ENCODE peak calls at places on chromosomes 5 and 9, in four cellular contexts. P is left ventricle myocardium inferior, C is neural crest cell, U is prostate gland. J is an unnamed sample.

GRCh38 chr9:33868430-33869000 is 51.6 kb downstream of the UBE2R2 start:
- DNase-seq in P (no peak), U (no peak), C (no peak), J (no peak)

GRCh38 chr9:34457266-34458012 is 931 bp downstream of the FAM219A start:
- DNase-seq in U (peak), P (peak), C (peak), J (peak)

GRCh38 chr5:148561712-148562365 is 92.5 kb downstream of the HTR4 start:
- DNase-seq in C (no peak), P (no peak), U (no peak), J (no peak)

GRCh38 chr5:317086-317811 is 4.3 kb upstream of the AHRR start:
- DNase-seq in P (no peak), U (no peak), C (peak), J (no peak)

GRCh38 chr5:173793677-173794570 is 94.2 kb upstream of the CPEB4 start:
- DNase-seq in U (no peak), C (no peak), P (no peak), J (no peak)

GRCh38 chr5:115382989-115383388 is 86.5 kb upstream of the CCDC112 start:
- DNase-seq in U (no peak), C (no peak), P (no peak), J (no peak)

GRCh38 chr5:178642351-178642909 is 15.6 kb upstream of the CLK4 start:
- DNase-seq in U (no peak), P (no peak), C (no peak), J (no peak)

GRCh38 chr5:126939887-126940286 is 90.5 kb downstream of the MARCHF3 start:
- DNase-seq in C (no peak), P (no peak), U (no peak), J (no peak)

GRCh38 chr5:154755361-154756202 is at the start of gene LARP1:
- DNase-seq in P (peak), C (peak), U (peak), J (peak)

GRCh38 chr5:139177809-139178581 is 20.2 kb downstream of the SIL1 start:
- DNase-seq in C (no peak), P (peak), U (peak), J (no peak)

GRCh38 chr5:36066540-36067210 is at the start of gene UGT3A2:
- DNase-seq in P (no peak), C (peak), U (no peak), J (no peak)

GRCh38 chr9:104286187-104286586 is 192.1 kb downstream of the SMC2 start:
- DNase-seq in C (no peak), U (no peak), P (no peak), J (no peak)

GRCh38 chr5:173055042-173055721 is 970 bp upstream of the CREBRF start:
- DNase-seq in C (no peak), U (no peak), P (no peak), J (no peak)

GRCh38 chr9:77956555-77956954 is 75.1 kb downstream of the GNAQ start:
- DNase-seq in C (no peak), P (no peak), U (no peak), J (no peak)

GRCh38 chr5:107484261-107484660 is 186.5 kb downstream of the EFNA5 start:
- DNase-seq in C (no peak), U (no peak), P (no peak), J (no peak)

GRCh38 chr5:73955447-73955846 is 329.5 kb downstream of the ARHGEF28 start:
- DNase-seq in P (no peak), C (no peak), U (no peak), J (no peak)

GRCh38 chr9:136399176-136400037 is 563 bp downstream of the SNAPC4 start:
- DNase-seq in P (no peak), U (no peak), C (peak), J (no peak)

GRCh38 chr9:133914483-133915342 is 77.4 kb downstream of the VAV2 start:
- DNase-seq in P (no peak), C (no peak), U (no peak), J (no peak)

GRCh38 chr5:138824924-138825863 is 49.9 kb downstream of the LRRTM2 start:
- DNase-seq in P (no peak), U (no peak), C (no peak), J (no peak)

GRCh38 chr9:103649086-103649485 is 445.0 kb upstream of the SMC2 start:
- DNase-seq in C (no peak), U (no peak), P (no peak), J (no peak)

GRCh38 chr9:17005085-17005484 is 129.8 kb upstream of the CNTLN start:
- DNase-seq in P (peak), U (peak), C (no peak), J (no peak)

GRCh38 chr5:127386557-127386956 is 96.0 kb downstream of the MEGF10 start:
- DNase-seq in P (no peak), U (no peak), C (no peak), J (no peak)

GRCh38 chr9:126043691-126044090 is 282.9 kb upstream of the MVB12B start:
- DNase-seq in U (no peak), C (no peak), P (no peak), J (no peak)

GRCh38 chr5:72705178-72705577 is 111.3 kb upstream of the TNPO1 start:
- DNase-seq in P (no peak), C (no peak), U (no peak), J (no peak)

GRCh38 chr5:36607114-36607561 is 732 bp downstream of the SLC1A3 start:
- DNase-seq in C (peak), P (peak), U (peak), J (no peak)

GRCh38 chr9:118938581-118938980 is 430.7 kb downstream of the BRINP1 start:
- DNase-seq in P (no peak), U (no peak), C (no peak), J (no peak)

GRCh38 chr9:16458696-16459420 is 411.6 kb downstream of the BNC2 start:
- DNase-seq in U (no peak), C (no peak), P (no peak), J (no peak)

DNA sequence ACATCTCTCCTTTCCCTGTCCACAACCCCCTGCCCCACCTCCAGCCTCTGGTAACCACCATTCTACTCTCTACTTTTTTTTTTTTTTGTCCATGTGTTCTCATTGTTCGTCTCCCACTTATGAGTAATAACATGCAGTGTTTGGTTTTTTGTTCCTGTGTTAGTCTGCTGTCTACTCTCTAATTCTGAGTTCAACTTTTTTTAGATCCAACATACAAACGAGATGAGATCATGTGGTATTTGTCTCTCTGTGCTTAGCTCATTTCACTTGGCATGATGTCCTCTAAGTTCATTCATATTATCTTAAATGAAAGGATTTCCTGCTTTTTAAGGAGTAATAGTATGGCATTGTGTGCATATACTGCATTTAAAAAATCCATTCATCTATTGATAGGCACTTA is 130.9 kb downstream of the NMUR2 start:
- DNase-seq in U (no peak), C (no peak), P (no peak), J (no peak)
- TF ChIP-seq CTCF in U (no peak), C (no peak), P (no peak), J (no peak)

DNA sequence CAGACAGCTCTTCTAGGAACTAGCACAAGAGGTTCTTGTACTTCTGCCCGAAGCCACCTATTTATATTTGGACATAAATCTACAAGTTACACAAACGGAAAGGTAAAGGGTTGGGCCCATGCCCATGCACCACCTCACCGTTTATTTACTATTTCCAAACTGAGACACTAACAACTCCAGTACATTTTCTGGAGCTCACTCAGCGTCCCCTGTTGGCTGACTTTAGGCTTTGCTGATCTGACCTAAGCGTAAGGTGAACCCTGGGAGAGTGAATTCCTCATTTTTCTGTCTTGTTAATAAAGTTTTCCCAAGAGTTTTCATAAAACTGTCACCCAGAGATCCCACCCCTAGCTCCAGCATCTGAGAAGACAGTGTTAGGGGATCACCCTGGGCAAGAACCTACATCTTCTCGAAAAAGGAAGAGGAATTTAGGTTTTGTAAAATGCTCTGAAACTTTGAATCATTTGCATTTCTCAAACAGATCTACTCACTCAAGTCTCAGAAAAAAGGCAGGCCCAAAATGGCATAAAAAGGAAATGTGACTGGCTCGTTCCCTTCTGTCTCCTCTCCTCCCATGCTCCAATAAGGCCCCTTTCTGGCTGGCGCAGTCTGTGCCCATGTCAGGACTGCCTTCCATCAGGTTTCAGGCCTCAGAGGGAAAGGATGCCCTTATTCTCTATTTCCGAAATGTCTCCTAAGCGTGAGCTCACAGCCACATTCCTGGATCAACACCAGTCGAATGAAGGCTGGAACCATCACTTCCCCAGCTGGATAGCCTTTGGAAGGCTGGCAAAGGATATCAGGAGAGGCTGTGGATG is 201.3 kb downstream of the FANCC start:
- DNase-seq in C (no peak), P (no peak), U (peak), J (no peak)
- TF ChIP-seq CTCF in C (peak), P (peak), U (peak), J (peak)

DNA sequence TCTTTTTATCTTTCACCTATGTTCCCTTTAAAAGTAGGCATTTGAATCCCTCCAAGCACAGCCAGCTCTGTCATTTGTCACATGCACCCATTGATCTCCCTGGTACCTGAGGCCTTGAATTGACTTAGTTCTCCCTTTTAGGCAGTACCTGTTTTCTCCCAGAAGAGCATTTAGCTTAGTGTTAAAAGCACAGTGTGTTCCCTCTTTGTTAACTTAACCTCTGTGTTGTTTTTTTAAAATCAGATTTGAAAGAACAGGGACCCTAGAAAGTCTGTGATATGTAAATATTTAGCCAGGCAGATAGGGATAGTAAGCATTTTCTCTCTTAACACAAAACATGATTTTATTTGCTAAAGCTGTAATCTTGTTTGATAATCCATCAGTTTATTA is 113.8 kb upstream of the SPATA31D4 start:
- DNase-seq in P (no peak), C (no peak), U (no peak), J (no peak)
- TF ChIP-seq CTCF in P (no peak), C (no peak), U (no peak), J (no peak)

GRCh38 chr9:114532561-114533237 is 27.4 kb upstream of the WHRN start:
- DNase-seq in C (no peak), U (no peak), P (no peak), J (no peak)

GRCh38 chr9:114539718-114540410 is 34.6 kb upstream of the WHRN start:
- DNase-seq in P (no peak), U (no peak), C (no peak), J (no peak)

GRCh38 chr9:114538241-114538640 is 33.0 kb upstream of the WHRN start:
- DNase-seq in C (no peak), P (no peak), U (peak), J (no peak)
- TF ChIP-seq CTCF in C (no peak), P (no peak), U (peak), J (no peak)

GRCh38 chr5:160188151-160188967 is 40.9 kb upstream of the FABP6 start:
- DNase-seq in U (peak), C (no peak), P (peak), J (no peak)
- TF ChIP-seq CTCF in U (no peak), C (no peak), P (no peak), J (no peak)

GRCh38 chr5:137629646-137630045 is 106.2 kb downstream of the KLHL3 start:
- DNase-seq in U (no peak), C (peak), P (no peak), J (no peak)
- TF ChIP-seq CTCF in U (peak), C (peak), P (peak), J (peak)

DNA sequence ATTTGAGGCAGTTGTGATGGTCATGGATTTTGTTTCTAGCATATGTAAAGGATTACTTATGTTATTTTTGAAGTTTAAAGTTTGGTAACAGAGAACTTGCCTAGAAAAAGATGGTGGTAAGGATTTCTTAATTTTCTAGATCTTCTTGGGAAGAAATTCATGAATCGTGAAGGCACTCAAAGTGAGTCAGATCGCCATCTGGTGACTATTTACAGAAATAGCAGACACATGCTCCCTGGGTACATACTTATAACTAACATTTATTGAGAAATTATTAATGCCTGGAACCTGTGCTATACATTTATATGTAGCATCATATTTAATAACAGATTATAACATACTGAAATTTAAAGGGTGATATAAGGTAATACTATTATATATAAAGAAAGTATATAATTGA is 299.7 kb downstream of the IZUMO3 start:
- DNase-seq in P (no peak), U (no peak), C (no peak), J (no peak)
- TF ChIP-seq CTCF in P (no peak), U (peak), C (peak), J (peak)

GRCh38 chr5:147396070-147396469 is 113.8 kb downstream of the DPYSL3 start:
- DNase-seq in U (no peak), P (peak), C (no peak), J (no peak)

GRCh38 chr5:147391781-147392180 is 118.1 kb downstream of the DPYSL3 start:
- DNase-seq in P (no peak), C (peak), U (no peak), J (no peak)

GRCh38 chr5:147394273-147394672 is 115.6 kb downstream of the DPYSL3 start:
- DNase-seq in C (no peak), P (no peak), U (no peak), J (no peak)

GRCh38 chr5:147390654-147391053 is 119.2 kb downstream of the DPYSL3 start:
- DNase-seq in C (no peak), U (no peak), P (no peak), J (no peak)

DNA sequence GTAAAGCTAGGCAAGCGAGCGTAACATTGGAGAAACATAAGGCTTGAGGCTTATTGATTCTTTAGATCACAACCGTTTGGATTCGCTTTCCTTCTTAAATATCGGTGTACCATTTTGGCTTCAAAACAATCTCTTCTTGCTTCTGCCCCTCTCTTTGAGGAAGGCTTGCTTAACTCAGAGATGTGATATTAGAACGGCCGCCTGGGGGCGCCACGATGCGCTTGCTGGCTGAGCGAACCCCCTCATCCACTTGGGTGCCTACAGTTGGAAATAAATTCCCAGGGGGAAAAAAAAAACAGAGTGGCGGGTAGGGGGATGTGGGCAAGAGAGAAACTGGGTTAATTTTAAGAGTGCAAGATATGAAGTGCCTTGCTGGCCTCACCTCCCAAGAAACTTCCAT is 116.0 kb downstream of the DPYSL3 start:
- DNase-seq in C (no peak), U (no peak), P (no peak), J (no peak)
- TF ChIP-seq CTCF in C (peak), U (no peak), P (peak), J (no peak)

GRCh38 chr5:180790020-180790419 is 12.6 kb downstream of the MGAT1 start:
- DNase-seq in C (no peak), P (no peak), U (no peak), J (no peak)
- TF ChIP-seq CTCF in C (peak), P (no peak), U (no peak), J (no peak)